ENCODE peak calls at places on chromosomes 12 and 14, in four cellular contexts. One of them, this sample, is unnamed.

GRCh38 chr12:110223777-110224378 is 57.2 kb upstream of the ATP2A2 start:
- DNase-seq in left cardiac atrium: no peak
- DNase-seq in HS-5: peak
- DNase-seq in HuH-7.5: no peak
- DNase-seq in this sample: no peak

GRCh38 chr14:43369710-43370109 is 1137.4 kb downstream of the FSCB start:
- DNase-seq in left cardiac atrium: no peak
- DNase-seq in HS-5: no peak
- DNase-seq in HuH-7.5: no peak
- DNase-seq in this sample: no peak

GRCh38 chr12:11718768-11719253 is 69.3 kb downstream of the ETV6 start:
- DNase-seq in left cardiac atrium: no peak
- DNase-seq in HS-5: peak
- DNase-seq in HuH-7.5: no peak
- DNase-seq in this sample: no peak

GRCh38 chr12:68140576-68140975 is 19.0 kb downstream of the IFNG start:
- DNase-seq in left cardiac atrium: no peak
- DNase-seq in HS-5: no peak
- DNase-seq in HuH-7.5: no peak
- DNase-seq in this sample: no peak

GRCh38 chr12:50217202-50217601 is 50.0 kb upstream of the CERS5 start:
- DNase-seq in left cardiac atrium: no peak
- DNase-seq in HS-5: no peak
- DNase-seq in HuH-7.5: no peak
- DNase-seq in this sample: no peak

GRCh38 chr14:61476737-61477410 is 155.5 kb downstream of the PRKCH start:
- DNase-seq in left cardiac atrium: peak
- DNase-seq in HS-5: peak
- DNase-seq in HuH-7.5: no peak
- DNase-seq in this sample: peak

GRCh38 chr12:68180792-68181744 is 21.5 kb upstream of the IFNG start:
- DNase-seq in left cardiac atrium: no peak
- DNase-seq in HS-5: no peak
- DNase-seq in HuH-7.5: no peak
- DNase-seq in this sample: no peak

GRCh38 chr12:29763301-29763683 is 20.4 kb downstream of the TMTC1 start:
- DNase-seq in left cardiac atrium: no peak
- DNase-seq in HS-5: no peak
- DNase-seq in HuH-7.5: no peak
- DNase-seq in this sample: no peak

GRCh38 chr12:72270246-72270645 is 1.9 kb upstream of the TRHDE start:
- DNase-seq in left cardiac atrium: no peak
- DNase-seq in HS-5: no peak
- DNase-seq in HuH-7.5: no peak
- DNase-seq in this sample: no peak

GRCh38 chr14:56724013-56724412 is 86.3 kb downstream of the OTX2 start:
- DNase-seq in left cardiac atrium: no peak
- DNase-seq in HS-5: no peak
- DNase-seq in HuH-7.5: no peak
- DNase-seq in this sample: no peak

GRCh38 chr14:47186491-47186890 is 488.9 kb downstream of the MDGA2 start:
- DNase-seq in left cardiac atrium: no peak
- DNase-seq in HS-5: peak
- DNase-seq in HuH-7.5: no peak
- DNase-seq in this sample: no peak

GRCh38 chr12:53676715-53677611 is 1.1 kb upstream of the ATP5MC2 start:
- DNase-seq in left cardiac atrium: peak
- DNase-seq in HS-5: no peak
- DNase-seq in HuH-7.5: peak
- DNase-seq in this sample: peak

GRCh38 chr14:67620217-67620789 is 583 bp downstream of the ARG2 start:
- DNase-seq in left cardiac atrium: no peak
- DNase-seq in HS-5: no peak
- DNase-seq in HuH-7.5: no peak
- DNase-seq in this sample: peak

GRCh38 chr12:27427824-27428223 is 18.7 kb upstream of the SMCO2 start:
- DNase-seq in left cardiac atrium: no peak
- DNase-seq in HS-5: no peak
- DNase-seq in HuH-7.5: no peak
- DNase-seq in this sample: no peak

GRCh38 chr14:65290830-65291229 is 121.7 kb upstream of the FUT8 start:
- DNase-seq in left cardiac atrium: no peak
- DNase-seq in HS-5: peak
- DNase-seq in HuH-7.5: no peak
- DNase-seq in this sample: no peak

GRCh38 chr14:57831981-57832380 is 33.9 kb downstream of the SLC35F4 start:
- DNase-seq in left cardiac atrium: no peak
- DNase-seq in HS-5: no peak
- DNase-seq in HuH-7.5: no peak
- DNase-seq in this sample: no peak

GRCh38 chr12:10540776-10541205 is 35.1 kb downstream of the EIF2S3B start:
- DNase-seq in left cardiac atrium: no peak
- DNase-seq in HS-5: peak
- DNase-seq in HuH-7.5: no peak
- DNase-seq in this sample: no peak

GRCh38 chr14:73125169-73125588 is 11.1 kb upstream of the PSEN1 start:
- DNase-seq in left cardiac atrium: no peak
- DNase-seq in HS-5: no peak
- DNase-seq in HuH-7.5: no peak
- DNase-seq in this sample: no peak

GRCh38 chr12:47102845-47103666 is 23.3 kb upstream of the AMIGO2 start:
- DNase-seq in left cardiac atrium: no peak
- DNase-seq in HS-5: no peak
- DNase-seq in HuH-7.5: no peak
- DNase-seq in this sample: no peak

This sample was measured in testis.